ENCODE peak calls at places on chromosomes 6 and 20, in seven cellular contexts. X is putamen; L is activated T-helper 1 cell treated with anti-CD3 and anti-CD28 coated beads, Interleukin-2, amount 50 U/mL, for 16 hours; Z is SHP77; N is CD8-positive, alpha-beta T cell; A is astrocyte of the hippocampus; S is stimulated activated CD8-positive, alpha-beta memory T cell treated with anti-CD3 and anti-CD28 coated beads, Interleukin-2, amount 100 ng/mL, for 1 hour. G is an unnamed sample.

GRCh38 chr6:56156643-56157042 is 90.7 kb downstream of the COL21A1 start:
- DNase-seq in X (no peak), L (no peak), Z (no peak), N (no peak), A (no peak), S (no peak), G (no peak)

GRCh38 chr6:149169761-149170359 is 147.7 kb upstream of the TAB2 start:
- DNase-seq in X (no peak), L (no peak), Z (no peak), N (no peak), A (peak; percentile 58), S (no peak), G (no peak)

GRCh38 chr20:58869662-58870227 is 17.2 kb downstream of the GNAS start:
- DNase-seq in X (no peak), L (no peak), Z (peak; percentile 24), N (no peak), A (no peak), S (no peak), G (no peak)

GRCh38 chr6:135054238-135054574 is 416 bp downstream of the HBS1L start:
- DNase-seq in X (no peak), L (no peak), Z (no peak), N (no peak), A (no peak), S (no peak), G (no peak)

GRCh38 chr20:8432435-8433148 is 300.5 kb downstream of the PLCB1 start:
- DNase-seq in X (no peak), L (no peak), Z (no peak), N (no peak), A (no peak), S (no peak), G (no peak)

GRCh38 chr6:128307671-128308070 is 212.7 kb downstream of the PTPRK start:
- DNase-seq in X (no peak), L (no peak), Z (no peak), N (no peak), A (no peak), S (no peak), G (no peak)

GRCh38 chr6:9523462-9523861 is 891.4 kb downstream of the TFAP2A start:
- DNase-seq in X (no peak), L (no peak), Z (no peak), N (no peak), A (peak; percentile 82), S (no peak), G (no peak)

GRCh38 chr20:25749667-25750066 is 53.0 kb upstream of the ZNF337 start:
- DNase-seq in X (no peak), L (no peak), Z (no peak), N (no peak), A (no peak), S (no peak), G (no peak)

GRCh38 chr6:155031091-155031490 is 36.0 kb downstream of the TIAM2 start:
- DNase-seq in X (no peak), L (no peak), Z (no peak), N (no peak), A (no peak), S (no peak), G (no peak)

GRCh38 chr20:51143652-51144051 is 120.7 kb upstream of the KCNG1 start:
- DNase-seq in X (no peak), L (no peak), Z (no peak), N (no peak), A (no peak), S (no peak), G (no peak)

GRCh38 chr20:19301142-19301541 is 88.7 kb downstream of the SLC24A3 start:
- DNase-seq in X (no peak), L (no peak), Z (no peak), N (no peak), A (no peak), S (no peak), G (no peak)

GRCh38 chr6:42103753-42104094 is 38.7 kb downstream of the C6orf132 start:
- DNase-seq in X (no peak), L (no peak), Z (no peak), N (no peak), A (no peak), S (no peak), G (no peak)

G was measured in WTC11.